ENCODE peak calls at places on chromosome 17, in five cellular contexts. One of them, this sample, is unnamed.

GRCh38 chr17:77737442-77738265 is 220.8 kb upstream of the TNRC6C start:
- DNase-seq in lung: peak
- DNase-seq in neural progenitor cell: peak
- DNase-seq in tibial artery: no peak
- DNase-seq in cardiac fibroblast: no peak
- DNase-seq in this sample: no peak

GRCh38 chr17:4947411-4948165 is 742 bp downstream of the PFN1 start:
- DNase-seq in lung: peak
- DNase-seq in tibial artery: peak
- DNase-seq in neural progenitor cell: peak
- DNase-seq in cardiac fibroblast: peak
- DNase-seq in this sample: no peak

GRCh38 chr17:8163978-8164814 is 1.4 kb upstream of the VAMP2 start:
- DNase-seq in neural progenitor cell: no peak
- DNase-seq in lung: peak
- DNase-seq in cardiac fibroblast: peak
- DNase-seq in tibial artery: peak
- DNase-seq in this sample: no peak

GRCh38 chr17:10114931-10115535 is 83.4 kb downstream of the GAS7 start:
- DNase-seq in neural progenitor cell: no peak
- DNase-seq in lung: peak
- DNase-seq in tibial artery: peak
- DNase-seq in cardiac fibroblast: peak
- DNase-seq in this sample: no peak

GRCh38 chr17:10600551-10600950 is 51.1 kb upstream of the MYH2 start:
- DNase-seq in cardiac fibroblast: peak
- DNase-seq in neural progenitor cell: no peak
- DNase-seq in tibial artery: no peak
- DNase-seq in lung: no peak
- DNase-seq in this sample: no peak

GRCh38 chr17:83196973-83197880 is 117.8 kb downstream of the METRNL start:
- DNase-seq in cardiac fibroblast: no peak
- DNase-seq in lung: no peak
- DNase-seq in neural progenitor cell: no peak
- DNase-seq in tibial artery: peak
- DNase-seq in this sample: no peak

GRCh38 chr17:5837055-5837491 is 233.1 kb upstream of the WSCD1 start:
- DNase-seq in lung: no peak
- DNase-seq in neural progenitor cell: no peak
- DNase-seq in tibial artery: no peak
- DNase-seq in cardiac fibroblast: peak
- DNase-seq in this sample: peak

GRCh38 chr17:63834431-63835166 is 7.1 kb upstream of the FTSJ3 start:
- DNase-seq in tibial artery: peak
- DNase-seq in lung: peak
- DNase-seq in cardiac fibroblast: peak
- DNase-seq in neural progenitor cell: peak
- DNase-seq in this sample: no peak

GRCh38 chr17:37796081-37796480 is 51.2 kb upstream of the HNF1B start:
- DNase-seq in neural progenitor cell: no peak
- DNase-seq in tibial artery: no peak
- DNase-seq in lung: no peak
- DNase-seq in cardiac fibroblast: no peak
- DNase-seq in this sample: no peak

GRCh38 chr17:37791985-37792384 is 47.1 kb upstream of the HNF1B start:
- DNase-seq in tibial artery: no peak
- DNase-seq in lung: no peak
- DNase-seq in neural progenitor cell: no peak
- DNase-seq in cardiac fibroblast: no peak
- DNase-seq in this sample: no peak

GRCh38 chr17:37790153-37790552 is 45.3 kb upstream of the HNF1B start:
- DNase-seq in neural progenitor cell: no peak
- DNase-seq in lung: no peak
- DNase-seq in cardiac fibroblast: no peak
- DNase-seq in tibial artery: no peak
- DNase-seq in this sample: no peak

GRCh38 chr17:37791434-37791833 is 46.6 kb upstream of the HNF1B start:
- DNase-seq in tibial artery: no peak
- DNase-seq in cardiac fibroblast: peak
- DNase-seq in lung: no peak
- DNase-seq in neural progenitor cell: peak
- DNase-seq in this sample: no peak

GRCh38 chr17:37792787-37793186 is 47.9 kb upstream of the HNF1B start:
- DNase-seq in lung: no peak
- DNase-seq in tibial artery: no peak
- DNase-seq in neural progenitor cell: peak
- DNase-seq in cardiac fibroblast: peak
- DNase-seq in this sample: no peak
- TF ChIP-seq CTCF in lung: no peak
- TF ChIP-seq CTCF in tibial artery: no peak
- TF ChIP-seq CTCF in neural progenitor cell: no peak
- TF ChIP-seq CTCF in cardiac fibroblast: no peak
- TF ChIP-seq CTCF in this sample: no peak

GRCh38 chr17:74454197-74455024 is 12.0 kb upstream of the CD300A start:
- DNase-seq in cardiac fibroblast: peak
- DNase-seq in lung: no peak
- DNase-seq in tibial artery: peak
- DNase-seq in neural progenitor cell: peak
- DNase-seq in this sample: no peak
- TF ChIP-seq CTCF in cardiac fibroblast: no peak
- TF ChIP-seq CTCF in lung: no peak
- TF ChIP-seq CTCF in tibial artery: peak
- TF ChIP-seq CTCF in neural progenitor cell: no peak
- TF ChIP-seq CTCF in this sample: peak

GRCh38 chr17:72565006-72565405 is 444.2 kb downstream of the SOX9 start:
- DNase-seq in cardiac fibroblast: no peak
- DNase-seq in neural progenitor cell: no peak
- DNase-seq in tibial artery: no peak
- DNase-seq in lung: no peak
- DNase-seq in this sample: no peak
- TF ChIP-seq CTCF in cardiac fibroblast: no peak
- TF ChIP-seq CTCF in neural progenitor cell: no peak
- TF ChIP-seq CTCF in tibial artery: no peak
- TF ChIP-seq CTCF in lung: no peak
- TF ChIP-seq CTCF in this sample: no peak

GRCh38 chr17:57110152-57110542 is 25.1 kb downstream of the AKAP1 start:
- DNase-seq in lung: no peak
- DNase-seq in tibial artery: peak
- DNase-seq in neural progenitor cell: no peak
- DNase-seq in cardiac fibroblast: no peak
- DNase-seq in this sample: peak
- TF ChIP-seq CTCF in lung: no peak
- TF ChIP-seq CTCF in tibial artery: no peak
- TF ChIP-seq CTCF in neural progenitor cell: no peak
- TF ChIP-seq CTCF in cardiac fibroblast: no peak
- TF ChIP-seq CTCF in this sample: no peak

GRCh38 chr17:51653902-51654301 is 393.6 kb downstream of the UTP18 start:
- DNase-seq in lung: no peak
- DNase-seq in tibial artery: no peak
- DNase-seq in cardiac fibroblast: no peak
- DNase-seq in neural progenitor cell: peak
- DNase-seq in this sample: no peak
- TF ChIP-seq CTCF in lung: no peak
- TF ChIP-seq CTCF in tibial artery: no peak
- TF ChIP-seq CTCF in cardiac fibroblast: no peak
- TF ChIP-seq CTCF in neural progenitor cell: peak
- TF ChIP-seq CTCF in this sample: no peak

GRCh38 chr17:66542183-66542966 is 240.0 kb downstream of the PRKCA start:
- DNase-seq in cardiac fibroblast: peak
- DNase-seq in tibial artery: no peak
- DNase-seq in lung: no peak
- DNase-seq in neural progenitor cell: no peak
- DNase-seq in this sample: no peak

GRCh38 chr17:66537518-66537917 is 235.1 kb downstream of the PRKCA start:
- DNase-seq in cardiac fibroblast: no peak
- DNase-seq in tibial artery: no peak
- DNase-seq in lung: no peak
- DNase-seq in neural progenitor cell: no peak
- DNase-seq in this sample: no peak

GRCh38 chr17:66538776-66539175 is 236.4 kb downstream of the PRKCA start:
- DNase-seq in lung: no peak
- DNase-seq in neural progenitor cell: no peak
- DNase-seq in cardiac fibroblast: no peak
- DNase-seq in tibial artery: no peak
- DNase-seq in this sample: no peak

GRCh38 chr17:66541461-66542182 is 239.2 kb downstream of the PRKCA start:
- DNase-seq in tibial artery: no peak
- DNase-seq in lung: no peak
- DNase-seq in neural progenitor cell: no peak
- DNase-seq in cardiac fibroblast: peak
- DNase-seq in this sample: no peak

DNA sequence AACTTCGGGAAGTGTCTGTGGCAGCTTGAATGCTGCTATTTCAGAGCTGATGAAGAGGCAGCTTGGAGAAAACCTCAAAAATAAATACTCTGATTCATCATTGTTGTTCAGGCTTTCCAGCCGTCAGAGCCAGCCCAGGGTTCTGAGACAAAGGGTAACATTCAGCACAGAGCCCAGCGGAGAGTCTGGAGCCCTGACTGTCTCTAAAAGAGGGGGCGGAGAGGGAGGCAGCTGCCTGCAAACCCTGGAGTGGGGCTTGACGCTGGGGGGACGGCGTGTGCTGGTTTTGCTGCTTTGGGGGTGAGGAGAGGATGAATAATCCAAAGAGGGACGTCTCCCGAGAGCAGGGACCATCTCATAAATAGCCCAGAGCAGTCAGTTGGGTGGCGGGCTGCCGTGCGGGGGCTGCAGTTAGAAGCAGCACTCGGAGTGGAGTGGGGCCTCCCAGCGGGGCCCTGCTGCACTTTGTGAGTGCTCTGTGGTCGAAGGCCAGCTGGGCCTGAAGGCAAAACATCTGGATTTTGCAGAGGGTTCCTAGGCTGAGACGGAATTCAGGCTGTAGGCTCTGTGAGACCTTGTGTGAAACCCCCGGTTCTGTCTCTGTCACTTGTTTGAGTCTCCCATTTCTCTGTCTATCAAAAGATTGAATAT is 237.8 kb downstream of the PRKCA start:
- DNase-seq in tibial artery: no peak
- DNase-seq in lung: no peak
- DNase-seq in cardiac fibroblast: peak
- DNase-seq in neural progenitor cell: peak
- DNase-seq in this sample: no peak
- TF ChIP-seq CTCF in tibial artery: no peak
- TF ChIP-seq CTCF in lung: no peak
- TF ChIP-seq CTCF in cardiac fibroblast: no peak
- TF ChIP-seq CTCF in neural progenitor cell: no peak
- TF ChIP-seq CTCF in this sample: no peak

DNA sequence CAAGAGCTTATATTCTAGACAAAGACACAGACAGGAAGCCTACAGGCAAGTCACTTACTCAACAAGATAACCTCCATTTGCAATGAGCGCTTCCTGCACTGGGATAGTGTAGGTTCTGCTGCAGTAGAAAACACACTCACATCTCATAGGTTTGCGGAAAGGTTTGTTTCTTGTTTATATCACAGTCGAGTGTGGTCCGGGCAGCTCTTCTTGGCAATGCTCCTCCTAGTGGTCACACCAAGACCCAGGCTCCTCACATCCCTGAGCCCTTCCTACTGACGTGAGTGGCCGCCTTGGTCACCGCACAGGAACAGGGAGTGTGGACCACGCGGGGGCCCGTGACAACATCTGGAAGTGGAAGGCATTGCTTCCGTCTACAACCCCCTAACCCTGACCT is 48.0 kb upstream of the RBFOX3 start:
- DNase-seq in neural progenitor cell: peak
- DNase-seq in tibial artery: no peak
- DNase-seq in cardiac fibroblast: peak
- DNase-seq in lung: no peak
- DNase-seq in this sample: no peak
- TF ChIP-seq CTCF in neural progenitor cell: peak
- TF ChIP-seq CTCF in tibial artery: no peak
- TF ChIP-seq CTCF in cardiac fibroblast: peak
- TF ChIP-seq CTCF in lung: peak
- TF ChIP-seq CTCF in this sample: peak

DNA sequence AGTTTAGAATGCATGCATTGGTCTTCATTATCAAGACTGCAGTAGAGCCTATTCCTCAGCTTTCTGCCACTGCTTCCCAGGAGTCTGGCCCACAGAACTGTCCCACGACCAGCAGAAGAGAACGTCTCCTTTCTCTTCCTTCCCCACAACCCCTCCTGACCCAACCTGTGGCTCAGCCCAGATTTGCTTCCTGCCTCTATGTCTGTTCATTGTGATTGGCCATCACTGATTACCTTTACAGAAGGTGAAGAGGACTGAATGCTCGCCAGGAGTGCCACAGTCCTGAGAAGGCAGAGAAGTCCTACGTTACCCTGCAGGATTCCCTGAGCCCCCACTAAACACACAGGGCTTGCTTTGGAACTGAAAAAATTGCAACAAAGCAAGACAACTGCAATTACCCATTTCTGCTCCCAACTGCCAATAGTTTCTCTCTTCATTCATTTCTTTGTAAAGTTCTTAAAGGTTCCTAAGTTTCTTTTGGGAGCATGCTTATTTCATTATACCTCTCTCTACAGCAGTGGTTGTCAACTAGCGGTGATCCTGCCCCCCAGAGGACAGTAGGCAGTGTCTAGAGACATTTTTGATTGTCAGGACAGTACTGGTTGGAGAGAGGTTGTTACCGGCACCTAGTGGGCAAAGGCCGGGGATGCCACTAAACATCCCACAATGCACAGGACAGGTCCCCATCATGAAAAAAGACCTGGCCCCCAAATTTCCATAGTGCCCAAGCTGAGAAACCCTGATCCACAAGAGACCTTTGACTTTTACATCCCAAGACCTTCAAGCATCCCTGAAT is 4.5 kb upstream of the NAT9 start:
- DNase-seq in cardiac fibroblast: no peak
- DNase-seq in tibial artery: no peak
- DNase-seq in neural progenitor cell: peak
- DNase-seq in lung: no peak
- DNase-seq in this sample: no peak
- TF ChIP-seq CTCF in cardiac fibroblast: no peak
- TF ChIP-seq CTCF in tibial artery: no peak
- TF ChIP-seq CTCF in neural progenitor cell: peak
- TF ChIP-seq CTCF in lung: no peak
- TF ChIP-seq CTCF in this sample: peak

GRCh38 chr17:72388765-72389473 is 268.1 kb downstream of the SOX9 start:
- DNase-seq in lung: no peak
- DNase-seq in cardiac fibroblast: peak
- DNase-seq in tibial artery: no peak
- DNase-seq in neural progenitor cell: no peak
- DNase-seq in this sample: no peak
- TF ChIP-seq CTCF in lung: no peak
- TF ChIP-seq CTCF in cardiac fibroblast: peak
- TF ChIP-seq CTCF in tibial artery: no peak
- TF ChIP-seq CTCF in neural progenitor cell: no peak
- TF ChIP-seq CTCF in this sample: no peak